ENCODE peak calls at places on chromosome 22, in four cellular contexts. P is COR-L47, L is NB4, F is transverse colon. V is an unnamed sample.

GRCh38 chr22:29704528-29705285 is 15.1 kb upstream of the CABP7 start:
- DNase-seq in L (no peak), P (peak), F (no peak), V (no peak)

GRCh38 chr22:25192406-25192805 is 7.3 kb upstream of the CRYBB3 start:
- DNase-seq in P (no peak), F (no peak), L (no peak), V (no peak)

GRCh38 chr22:38115423-38116205 is 5.1 kb upstream of the BAIAP2L2 start:
- DNase-seq in L (no peak), P (no peak), F (no peak), V (no peak)

GRCh38 chr22:34845391-34845790 is 220.6 kb upstream of the ISX start:
- DNase-seq in P (no peak), L (no peak), F (no peak), V (no peak)

GRCh38 chr22:24186352-24186740 is 5.1 kb downstream of the SUSD2 start:
- DNase-seq in P (no peak), F (no peak), L (no peak), V (no peak)

GRCh38 chr22:22692707-22693530 is 48.5 kb downstream of the GGTLC2 start:
- DNase-seq in F (peak), P (peak), L (peak), V (peak)

GRCh38 chr22:41358927-41359326 is 22.8 kb upstream of the TEF start:
- DNase-seq in P (no peak), L (no peak), F (no peak), V (no peak)

GRCh38 chr22:19809741-19810140 is 44.9 kb downstream of the GNB1L start:
- DNase-seq in L (no peak), P (no peak), F (no peak), V (no peak)

GRCh38 chr22:47063606-47064005 is 301.2 kb downstream of the TBC1D22A start:
- DNase-seq in L (no peak), F (peak), P (no peak), V (no peak)

GRCh38 chr22:39446239-39446721 is 10.5 kb upstream of the MGAT3 start:
- DNase-seq in P (no peak), F (peak), L (no peak), V (no peak)

GRCh38 chr22:40238425-40239344 is 61.0 kb downstream of the TNRC6B start:
- DNase-seq in P (no peak), F (no peak), L (no peak), V (no peak)